ENCODE peak calls at places on chromosomes 2 and 18, in nine cellular contexts. X is stimulated activated CD4-positive, alpha-beta T cell treated with anti-CD3 and anti-CD28 coated beads, Interleukin-2, amount 100 ng/mL, for 48 hours; E is COR-L47; W is GM04504; M is B cell; J is HTR-8/SVneo; Q is A549; N is NCI-H774; A is OCI-LY7. V is an unnamed sample.

GRCh38 chr18:53677480-53677879 is 547.0 kb downstream of the MBD2 start:
- DNase-seq in M (no peak), X (no peak), A (no peak), Q (no peak), W (no peak), J (no peak), N (no peak), E (no peak), V (no peak)

GRCh38 chr18:32548688-32549087 is 78.0 kb upstream of the GAREM1 start:
- DNase-seq in E (peak), M (no peak), Q (no peak), W (no peak), N (peak), A (no peak), J (no peak), X (no peak), V (no peak)

GRCh38 chr2:67091681-67092080 is 305.5 kb upstream of the ETAA1 start:
- DNase-seq in A (no peak), X (no peak), E (no peak), N (no peak), W (no peak), J (no peak), M (no peak), Q (no peak), V (no peak)

GRCh38 chr18:22311301-22311700 is 106.4 kb downstream of the CTAGE1 start:
- DNase-seq in W (no peak), Q (no peak), N (no peak), X (no peak), A (no peak), M (no peak), J (no peak), E (no peak), V (no peak)

GRCh38 chr2:128640166-128640846 is 321.6 kb upstream of the HS6ST1 start:
- DNase-seq in W (no peak), N (no peak), A (no peak), Q (no peak), M (no peak), X (no peak), J (no peak), E (no peak), V (no peak)

GRCh38 chr2:25042321-25043240 is 705 bp downstream of the EFR3B start:
- DNase-seq in J (peak), E (peak), Q (peak), A (no peak), M (no peak), X (no peak), N (no peak), W (no peak), V (no peak)

GRCh38 chr2:2505604-2506003 is 174.5 kb upstream of the MYT1L start:
- DNase-seq in X (no peak), W (no peak), N (no peak), M (no peak), E (no peak), A (no peak), J (no peak), Q (no peak), V (no peak)

GRCh38 chr2:227228061-227228667 is 63.7 kb downstream of the COL4A3 start:
- DNase-seq in A (no peak), M (no peak), J (no peak), E (peak), Q (peak), W (no peak), N (peak), X (no peak), V (no peak)

GRCh38 chr2:170271340-170271739 is 93.4 kb downstream of the MYO3B start:
- DNase-seq in W (no peak), A (no peak), N (peak), E (peak), M (no peak), Q (no peak), X (no peak), J (no peak), V (no peak)

GRCh38 chr18:22507055-22507454 is 89.3 kb upstream of the CTAGE1 start:
- DNase-seq in W (no peak), A (no peak), J (no peak), Q (no peak), N (no peak), E (no peak), X (no peak), M (no peak), V (no peak)

GRCh38 chr2:156338578-156338977 is 6.1 kb upstream of the NR4A2 start:
- DNase-seq in X (no peak), W (no peak), M (no peak), N (peak), E (no peak), A (no peak), Q (no peak), J (no peak), V (no peak)

V was measured in NAMALWA.